ENCODE peak calls at places on chromosomes 13 and 19, in eight cellular contexts. One of them, this sample, is unnamed.
A peak's percentile ranks its signal among the peaks of the same experiment; 100 is the strongest.

GRCh38 chr13:48258002-48258401 is 25.0 kb downstream of the ITM2B start:
- DNase-seq in nephron progenitor cell: no peak
- DNase-seq in GM04504: no peak
- DNase-seq in left ventricle myocardium inferior: no peak
- DNase-seq in activated T-helper 1 cell treated with Interleukin-2 at 50 U/mL for 16 hours: no peak
- DNase-seq in GM03348: no peak
- DNase-seq in A549: peak; percentile 4
- DNase-seq in Peyer's patch: no peak
- DNase-seq in this sample: no peak

GRCh38 chr13:92270990-92271389 is 872.6 kb downstream of the GPC5 start:
- DNase-seq in nephron progenitor cell: no peak
- DNase-seq in GM04504: no peak
- DNase-seq in left ventricle myocardium inferior: no peak
- DNase-seq in activated T-helper 1 cell treated with Interleukin-2 at 50 U/mL for 16 hours: no peak
- DNase-seq in GM03348: no peak
- DNase-seq in A549: no peak
- DNase-seq in Peyer's patch: no peak
- DNase-seq in this sample: no peak

GRCh38 chr13:79782541-79783216 is 301.7 kb downstream of the NDFIP2 start:
- DNase-seq in nephron progenitor cell: peak; percentile 74
- DNase-seq in GM04504: no peak
- DNase-seq in left ventricle myocardium inferior: peak; percentile 68
- DNase-seq in activated T-helper 1 cell treated with Interleukin-2 at 50 U/mL for 16 hours: no peak
- DNase-seq in GM03348: no peak
- DNase-seq in A549: no peak
- DNase-seq in Peyer's patch: no peak
- DNase-seq in this sample: no peak

GRCh38 chr19:42143341-42144234 is 11.3 kb upstream of the POU2F2 start:
- DNase-seq in nephron progenitor cell: peak; percentile 91
- DNase-seq in GM04504: no peak
- DNase-seq in left ventricle myocardium inferior: no peak
- DNase-seq in activated T-helper 1 cell treated with Interleukin-2 at 50 U/mL for 16 hours: no peak
- DNase-seq in GM03348: peak; percentile 47
- DNase-seq in A549: no peak
- DNase-seq in Peyer's patch: no peak
- DNase-seq in this sample: no peak

GRCh38 chr13:98274921-98275487 is 97.9 kb upstream of the RNF113B start:
- DNase-seq in nephron progenitor cell: no peak
- DNase-seq in GM04504: no peak
- DNase-seq in left ventricle myocardium inferior: no peak
- DNase-seq in activated T-helper 1 cell treated with Interleukin-2 at 50 U/mL for 16 hours: no peak
- DNase-seq in GM03348: no peak
- DNase-seq in A549: no peak
- DNase-seq in Peyer's patch: no peak
- DNase-seq in this sample: no peak

GRCh38 chr13:112891477-112892401 is 77.3 kb upstream of the MCF2L start:
- DNase-seq in nephron progenitor cell: no peak
- DNase-seq in GM04504: no peak
- DNase-seq in left ventricle myocardium inferior: no peak
- DNase-seq in activated T-helper 1 cell treated with Interleukin-2 at 50 U/mL for 16 hours: no peak
- DNase-seq in GM03348: no peak
- DNase-seq in A549: no peak
- DNase-seq in Peyer's patch: no peak
- DNase-seq in this sample: no peak

GRCh38 chr19:752652-753517 is 2.0 kb downstream of the MISP start:
- DNase-seq in nephron progenitor cell: peak; percentile 37
- DNase-seq in GM04504: peak; percentile 70
- DNase-seq in left ventricle myocardium inferior: no peak
- DNase-seq in activated T-helper 1 cell treated with Interleukin-2 at 50 U/mL for 16 hours: no peak
- DNase-seq in GM03348: peak; percentile 78
- DNase-seq in A549: peak; percentile 95
- DNase-seq in Peyer's patch: no peak
- DNase-seq in this sample: peak; percentile 50

GRCh38 chr19:2695288-2695866 is 7.1 kb downstream of the GNG7 start:
- DNase-seq in nephron progenitor cell: no peak
- DNase-seq in GM04504: no peak
- DNase-seq in left ventricle myocardium inferior: peak; percentile 60
- DNase-seq in activated T-helper 1 cell treated with Interleukin-2 at 50 U/mL for 16 hours: no peak
- DNase-seq in GM03348: no peak
- DNase-seq in A549: no peak
- DNase-seq in Peyer's patch: no peak
- DNase-seq in this sample: no peak

GRCh38 chr19:7266832-7267231 is 27.4 kb downstream of the INSR start:
- DNase-seq in nephron progenitor cell: no peak
- DNase-seq in GM04504: no peak
- DNase-seq in left ventricle myocardium inferior: no peak
- DNase-seq in activated T-helper 1 cell treated with Interleukin-2 at 50 U/mL for 16 hours: no peak
- DNase-seq in GM03348: no peak
- DNase-seq in A549: no peak
- DNase-seq in Peyer's patch: no peak
- DNase-seq in this sample: no peak

GRCh38 chr19:1469936-1470863 is 8.8 kb downstream of the C19orf25 start:
- DNase-seq in nephron progenitor cell: peak; percentile 76
- DNase-seq in GM04504: no peak
- DNase-seq in left ventricle myocardium inferior: peak; percentile 51
- DNase-seq in activated T-helper 1 cell treated with Interleukin-2 at 50 U/mL for 16 hours: peak; percentile 63
- DNase-seq in GM03348: peak; percentile 78
- DNase-seq in A549: no peak
- DNase-seq in Peyer's patch: peak; percentile 74
- DNase-seq in this sample: no peak

GRCh38 chr19:52248256-52248655 is 21.1 kb upstream of the ZNF766 start:
- DNase-seq in nephron progenitor cell: peak; percentile 6
- DNase-seq in GM04504: peak; percentile 28
- DNase-seq in left ventricle myocardium inferior: peak; percentile 43
- DNase-seq in activated T-helper 1 cell treated with Interleukin-2 at 50 U/mL for 16 hours: peak; percentile 15
- DNase-seq in GM03348: peak; percentile 72
- DNase-seq in A549: no peak
- DNase-seq in Peyer's patch: peak; percentile 59
- DNase-seq in this sample: no peak

GRCh38 chr13:109136873-109137272 is 507.5 kb downstream of the MYO16 start:
- DNase-seq in nephron progenitor cell: no peak
- DNase-seq in GM04504: no peak
- DNase-seq in left ventricle myocardium inferior: no peak
- DNase-seq in activated T-helper 1 cell treated with Interleukin-2 at 50 U/mL for 16 hours: no peak
- DNase-seq in GM03348: no peak
- DNase-seq in A549: no peak
- DNase-seq in Peyer's patch: no peak
- DNase-seq in this sample: no peak

This sample was measured in fibroblast of the conjunctiva.